ENCODE peak calls at places on chromosomes 6 and 20, in four cellular contexts. One of them, this sample, is unnamed.

GRCh38 chr6:21593927-21594421 is 423 bp downstream of the SOX4 start:
- DNase-seq in stimulated activated CD8-positive, alpha-beta memory T cell treated with anti-CD3 and anti-CD28 coated beads, Interleukin-15, amount 100 ng/mL, for 4 hours: no peak
- DNase-seq in adrenal gland: peak
- DNase-seq in NCI-H1417: peak
- DNase-seq in this sample: no peak

GRCh38 chr20:46681032-46681854 is 8.0 kb downstream of the TP53RK start:
- DNase-seq in adrenal gland: peak
- DNase-seq in stimulated activated CD8-positive, alpha-beta memory T cell treated with anti-CD3 and anti-CD28 coated beads, Interleukin-15, amount 100 ng/mL, for 4 hours: no peak
- DNase-seq in NCI-H1417: peak
- DNase-seq in this sample: peak

GRCh38 chr6:148854992-148855391 is 108.2 kb downstream of the UST start:
- DNase-seq in NCI-H1417: no peak
- DNase-seq in stimulated activated CD8-positive, alpha-beta memory T cell treated with anti-CD3 and anti-CD28 coated beads, Interleukin-15, amount 100 ng/mL, for 4 hours: no peak
- DNase-seq in adrenal gland: no peak
- DNase-seq in this sample: no peak

GRCh38 chr20:1809611-1810510 is 85.3 kb upstream of the SIRPA start:
- DNase-seq in adrenal gland: no peak
- DNase-seq in stimulated activated CD8-positive, alpha-beta memory T cell treated with anti-CD3 and anti-CD28 coated beads, Interleukin-15, amount 100 ng/mL, for 4 hours: no peak
- DNase-seq in NCI-H1417: no peak
- DNase-seq in this sample: no peak

GRCh38 chr6:132972971-132973370 is 158.6 kb downstream of the RPS12 start:
- DNase-seq in NCI-H1417: no peak
- DNase-seq in stimulated activated CD8-positive, alpha-beta memory T cell treated with anti-CD3 and anti-CD28 coated beads, Interleukin-15, amount 100 ng/mL, for 4 hours: no peak
- DNase-seq in adrenal gland: no peak
- DNase-seq in this sample: no peak

GRCh38 chr6:75213732-75214131 is 7.9 kb upstream of the COL12A1 start:
- DNase-seq in adrenal gland: no peak
- DNase-seq in stimulated activated CD8-positive, alpha-beta memory T cell treated with anti-CD3 and anti-CD28 coated beads, Interleukin-15, amount 100 ng/mL, for 4 hours: no peak
- DNase-seq in NCI-H1417: no peak
- DNase-seq in this sample: no peak

GRCh38 chr20:309306-309840 is 12.0 kb downstream of the ZCCHC3 start:
- DNase-seq in adrenal gland: no peak
- DNase-seq in NCI-H1417: peak
- DNase-seq in stimulated activated CD8-positive, alpha-beta memory T cell treated with anti-CD3 and anti-CD28 coated beads, Interleukin-15, amount 100 ng/mL, for 4 hours: no peak
- DNase-seq in this sample: no peak

GRCh38 chr6:13943943-13944342 is 19.2 kb downstream of the RNF182 start:
- DNase-seq in stimulated activated CD8-positive, alpha-beta memory T cell treated with anti-CD3 and anti-CD28 coated beads, Interleukin-15, amount 100 ng/mL, for 4 hours: no peak
- DNase-seq in adrenal gland: no peak
- DNase-seq in NCI-H1417: no peak
- DNase-seq in this sample: no peak

GRCh38 chr6:119318730-119319129 is 30.8 kb downstream of the MAN1A1 start:
- DNase-seq in stimulated activated CD8-positive, alpha-beta memory T cell treated with anti-CD3 and anti-CD28 coated beads, Interleukin-15, amount 100 ng/mL, for 4 hours: no peak
- DNase-seq in NCI-H1417: no peak
- DNase-seq in adrenal gland: no peak
- DNase-seq in this sample: no peak

GRCh38 chr6:128518531-128519131 is 1.8 kb downstream of the PTPRK start:
- DNase-seq in NCI-H1417: peak
- DNase-seq in adrenal gland: no peak
- DNase-seq in stimulated activated CD8-positive, alpha-beta memory T cell treated with anti-CD3 and anti-CD28 coated beads, Interleukin-15, amount 100 ng/mL, for 4 hours: no peak
- DNase-seq in this sample: no peak

GRCh38 chr20:18256440-18257090 is 31.8 kb upstream of the ZNF133 start:
- DNase-seq in adrenal gland: no peak
- DNase-seq in stimulated activated CD8-positive, alpha-beta memory T cell treated with anti-CD3 and anti-CD28 coated beads, Interleukin-15, amount 100 ng/mL, for 4 hours: no peak
- DNase-seq in NCI-H1417: no peak
- DNase-seq in this sample: no peak

GRCh38 chr6:1619666-1620503 is 10.2 kb downstream of the FOXC1 start:
- DNase-seq in adrenal gland: no peak
- DNase-seq in stimulated activated CD8-positive, alpha-beta memory T cell treated with anti-CD3 and anti-CD28 coated beads, Interleukin-15, amount 100 ng/mL, for 4 hours: no peak
- DNase-seq in NCI-H1417: no peak
- DNase-seq in this sample: no peak

GRCh38 chr6:26363882-26364825 is 844 bp upstream of the BTN3A2 start:
- DNase-seq in adrenal gland: no peak
- DNase-seq in stimulated activated CD8-positive, alpha-beta memory T cell treated with anti-CD3 and anti-CD28 coated beads, Interleukin-15, amount 100 ng/mL, for 4 hours: no peak
- DNase-seq in NCI-H1417: peak
- DNase-seq in this sample: no peak

GRCh38 chr6:143647712-143648111 is 30.1 kb upstream of the PHACTR2 start:
- DNase-seq in adrenal gland: no peak
- DNase-seq in stimulated activated CD8-positive, alpha-beta memory T cell treated with anti-CD3 and anti-CD28 coated beads, Interleukin-15, amount 100 ng/mL, for 4 hours: no peak
- DNase-seq in NCI-H1417: no peak
- DNase-seq in this sample: no peak

GRCh38 chr6:144341831-144342527 is 56.8 kb downstream of the UTRN start:
- DNase-seq in NCI-H1417: no peak
- DNase-seq in adrenal gland: no peak
- DNase-seq in stimulated activated CD8-positive, alpha-beta memory T cell treated with anti-CD3 and anti-CD28 coated beads, Interleukin-15, amount 100 ng/mL, for 4 hours: no peak
- DNase-seq in this sample: no peak

GRCh38 chr20:53872561-53873248 is 197.7 kb downstream of the BCAS1 start:
- DNase-seq in adrenal gland: no peak
- DNase-seq in stimulated activated CD8-positive, alpha-beta memory T cell treated with anti-CD3 and anti-CD28 coated beads, Interleukin-15, amount 100 ng/mL, for 4 hours: no peak
- DNase-seq in NCI-H1417: no peak
- DNase-seq in this sample: no peak

GRCh38 chr6:52575490-52575868 is 1.4 kb downstream of the TRAM2 start:
- DNase-seq in adrenal gland: no peak
- DNase-seq in NCI-H1417: no peak
- DNase-seq in stimulated activated CD8-positive, alpha-beta memory T cell treated with anti-CD3 and anti-CD28 coated beads, Interleukin-15, amount 100 ng/mL, for 4 hours: no peak
- DNase-seq in this sample: no peak

GRCh38 chr6:1576166-1576565 is 33.5 kb upstream of the FOXC1 start:
- DNase-seq in stimulated activated CD8-positive, alpha-beta memory T cell treated with anti-CD3 and anti-CD28 coated beads, Interleukin-15, amount 100 ng/mL, for 4 hours: no peak
- DNase-seq in NCI-H1417: no peak
- DNase-seq in adrenal gland: no peak
- DNase-seq in this sample: no peak

This sample was measured in ovary.